ENCODE peak calls at places on chromosomes 4 and X, in seven cellular contexts. L, X, C, S, N, P and D are unnamed samples. For H3K4me1, the result is how much of the 10 kb centered on the place peaks cover.

GRCh38 chrX:154409222-154409871 is at the start of gene DNASE1L1:
- DNase-seq in L (peak), X (no peak), C (peak), S (peak), N (peak), P (peak), D (peak)

GRCh38 chr4:124262211-124263179 is 450.0 kb downstream of the ANKRD50 start:
- DNase-seq in L (peak), X (peak), C (peak), S (peak), N (peak), P (peak), D (peak)

GRCh38 chrX:135985123-135985973 is at the start of gene SLC9A6:
- DNase-seq in L (peak), X (no peak), C (peak), S (peak), N (peak), P (peak), D (peak)

GRCh38 chrX:40012039-40012799 is 85.5 kb downstream of the BCOR start:
- DNase-seq in L (peak), X (no peak), C (peak), S (no peak), N (peak), P (peak), D (peak)

GRCh38 chr4:77586953-77587383 is 18.7 kb upstream of the CXCL13 start:
- DNase-seq in L (no peak), X (peak), C (no peak), S (no peak), N (no peak), P (no peak), D (no peak)

GRCh38 chr4:175536852-175537453 is 275.1 kb downstream of the GPM6A start:
- DNase-seq in L (no peak), X (peak), C (peak), S (peak), N (no peak), P (no peak), D (no peak)

GRCh38 chrX:40149286-40150175 is 51.8 kb upstream of the BCOR start:
- DNase-seq in L (no peak), X (no peak), C (no peak), S (no peak), N (no peak), P (peak), D (no peak)

GRCh38 chr4:108072300-108072699 is 82.6 kb downstream of the HADH start:
- DNase-seq in L (no peak), X (peak), C (no peak), S (no peak), N (no peak), P (no peak), D (no peak)

GRCh38 chr4:38674206-38675144 is 10.5 kb downstream of the KLF3 start:
- DNase-seq in L (no peak), X (no peak), C (peak), S (no peak), N (no peak), P (no peak), D (no peak)

GRCh38 chr4:112423591-112423990 is 92.4 kb downstream of the NEUROG2 start:
- DNase-seq in L (no peak), X (no peak), C (no peak), S (no peak), N (no peak), P (no peak), D (no peak)

GRCh38 chr4:22498866-22499265 is 17.0 kb downstream of the ADGRA3 start:
- DNase-seq in L (no peak), X (no peak), C (no peak), S (no peak), N (no peak), P (no peak), D (no peak)

GRCh38 chr4:112766422-112766821 is 129.5 kb downstream of the LARP7 start:
- DNase-seq in L (no peak), X (no peak), C (no peak), S (no peak), N (peak), P (no peak), D (no peak)

GRCh38 chr4:158766419-158767044 is 2.3 kb upstream of the FNIP2 start:
- DNase-seq in L (no peak), X (no peak), C (no peak), S (no peak), N (no peak), P (no peak), D (no peak)

GRCh38 chrX:153582896-153583295 is 16.0 kb downstream of the CCNQ start:
- DNase-seq in L (peak), X (peak), C (peak), S (no peak), N (no peak), P (no peak), D (no peak)

GRCh38 chrX:112746812-112747630 is 67.3 kb upstream of the LHFPL1 start:
- DNase-seq in L (no peak), X (no peak), C (no peak), S (no peak), N (no peak), P (no peak), D (no peak)

GRCh38 chrX:96907888-96908287 is 24.2 kb downstream of the RPA4 start:
- DNase-seq in L (no peak), X (no peak), C (no peak), S (no peak), N (no peak), P (no peak), D (no peak)

GRCh38 chrX:16992902-16993301 is 46.4 kb downstream of the REPS2 start:
- DNase-seq in L (no peak), X (no peak), C (no peak), S (no peak), N (no peak), P (no peak), D (no peak)

GRCh38 chrX:39318497-39319343 is 517.5 kb downstream of the MID1IP1 start:
- DNase-seq in L (no peak), X (no peak), C (no peak), S (no peak), N (no peak), P (no peak), D (no peak)

GRCh38 chr4:113550510-113550909 is 211.0 kb downstream of the CAMK2D start:
- DNase-seq in L (no peak), X (no peak), C (no peak), S (no peak), N (no peak), P (no peak), D (no peak)

GRCh38 chrX:96987228-96987627 is 103.5 kb downstream of the RPA4 start:
- DNase-seq in L (no peak), X (no peak), C (no peak), S (no peak), N (no peak), P (no peak), D (no peak)

GRCh38 chrX:22686138-22686541 is 313.6 kb upstream of the DDX53 start:
- DNase-seq in L (no peak), X (no peak), C (no peak), S (no peak), N (peak), P (no peak), D (no peak)

GRCh38 chrX:123876844-123877243 is 17.0 kb downstream of the XIAP start:
- DNase-seq in L (no peak), X (no peak), C (no peak), S (no peak), N (no peak), P (no peak), D (no peak)

GRCh38 chrX:129235903-129236302 is 287.4 kb downstream of the SMARCA1 start:
- DNase-seq in L (no peak), X (no peak), C (no peak), S (no peak), N (no peak), P (no peak), D (no peak)

GRCh38 chr4:129514852-129515251 is 418.9 kb downstream of the C4orf33 start:
- DNase-seq in L (no peak), X (no peak), C (no peak), S (no peak), N (no peak), P (no peak), D (no peak)

GRCh38 chr4:98606879-98607278 is 51.5 kb downstream of the TSPAN5 start:
- DNase-seq in L (no peak), X (no peak), C (no peak), S (no peak), N (no peak), P (no peak), D (no peak)

GRCh38 chrX:80223922-80224579 is 196.2 kb upstream of the TENT5D start:
- DNase-seq in L (no peak), X (no peak), C (no peak), S (no peak), N (no peak), P (no peak), D (no peak)

GRCh38 chr4:138405934-138406567 is 163.9 kb upstream of the SLC7A11 start:
- DNase-seq in L (no peak), X (peak), C (no peak), S (no peak), N (no peak), P (no peak), D (no peak)

GRCh38 chr4:165508372-165509120 is 129.7 kb downstream of the CPE start:
- DNase-seq in L (no peak), X (no peak), C (peak), S (no peak), N (no peak), P (no peak), D (no peak)

GRCh38 chr4:1823545-1823932 is 30.4 kb downstream of the FGFR3 start:
- DNase-seq in L (no peak), X (no peak), C (no peak), S (no peak), N (no peak), P (no peak), D (no peak)

GRCh38 chr4:176443117-176443516 is 123.4 kb downstream of the SPCS3 start:
- DNase-seq in L (no peak), X (no peak), C (no peak), S (peak), N (no peak), P (no peak), D (no peak)

GRCh38 chr4:14434483-14434882 is 567.8 kb upstream of the CPEB2 start:
- DNase-seq in L (no peak), X (no peak), C (no peak), S (no peak), N (no peak), P (no peak), D (no peak)

GRCh38 chr4:70666369-70666768 is at the start of gene JCHAIN:
- DNase-seq in L (no peak), X (no peak), C (no peak), S (no peak), N (no peak), P (no peak), D (no peak)

GRCh38 chrX:19563327-19563726 is 48.0 kb upstream of the MAP3K15 start:
- DNase-seq in L (no peak), X (peak), C (no peak), S (no peak), N (no peak), P (no peak), D (no peak)

GRCh38 chr4:109434007-109434792 is 585 bp downstream of the SEC24B start:
- DNase-seq in L (peak), X (no peak), C (peak), S (no peak), N (peak), P (peak), D (peak)

GRCh38 chr4:109432676-109433075 is 939 bp upstream of the SEC24B start:
- DNase-seq in L (no peak), X (no peak), C (no peak), S (no peak), N (no peak), P (no peak), D (no peak)

GRCh38 chr4:109434793-109435080 is 1.1 kb downstream of the SEC24B start:
- DNase-seq in L (no peak), X (no peak), C (no peak), S (no peak), N (no peak), P (no peak), D (no peak)

GRCh38 chr4:109432203-109432602 is 1.4 kb upstream of the SEC24B start:
- DNase-seq in L (no peak), X (no peak), C (no peak), S (no peak), N (no peak), P (no peak), D (no peak)

GRCh38 chr4:109433281-109434006 is at the start of gene SEC24B:
- DNase-seq in L (peak), X (peak), C (peak), S (peak), N (peak), P (peak), D (peak)
- TF ChIP-seq POLR2A in L (no peak), X (peak), C (peak), S (peak), N (peak), P (peak), D (peak)

GRCh38 chr4:6969826-6970800 is 60.5 kb downstream of the TBC1D14 start:
- DNase-seq in L (no peak), X (peak), C (no peak), S (no peak), N (no peak), P (no peak), D (no peak)
- H3K4me1 ChIP-seq in L (under half), X (under half), C (under half), S (under half), N (under half), P (under half), D (under half)

DNA sequence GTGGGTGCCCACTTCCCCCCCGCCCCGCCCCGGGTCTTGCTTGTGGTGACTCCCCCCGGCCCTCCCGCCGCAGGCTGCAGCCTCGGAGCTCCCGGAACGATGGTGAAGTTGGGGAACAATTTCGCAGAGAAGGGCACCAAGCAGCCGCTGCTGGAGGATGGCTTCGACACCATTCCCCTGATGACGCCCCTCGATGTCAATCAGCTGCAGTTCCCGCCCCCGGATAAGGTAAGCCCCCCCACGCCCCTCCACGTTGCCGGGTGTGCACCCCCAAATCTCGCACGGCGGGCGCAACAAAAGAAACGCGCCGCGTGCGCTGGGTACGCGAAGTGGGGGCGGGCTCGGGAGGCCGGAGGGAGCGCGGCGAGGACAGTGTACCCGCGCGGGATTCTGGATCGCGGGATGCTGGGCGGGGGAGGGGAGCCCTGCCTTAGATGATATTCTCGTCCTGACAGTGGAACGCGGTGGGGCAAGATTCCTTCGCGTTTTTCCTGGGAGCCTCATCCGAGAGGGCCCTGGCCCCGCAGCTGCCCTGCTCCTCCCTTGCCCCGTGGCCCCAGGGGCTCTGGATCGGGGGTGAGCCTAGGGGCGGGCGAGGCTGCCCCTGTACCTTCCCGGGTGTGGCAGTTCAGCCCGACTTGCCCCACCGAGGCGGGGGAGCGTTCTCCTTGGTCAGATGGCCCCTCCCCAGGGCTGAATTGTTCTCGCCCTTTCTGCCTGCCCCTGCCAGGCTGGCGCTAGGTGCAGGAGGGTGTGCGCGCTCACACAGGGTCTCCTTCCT is 819 bp downstream of the NSG1 start:
- DNase-seq in L (no peak), X (no peak), C (no peak), S (no peak), N (no peak), P (peak), D (peak)
- TF ChIP-seq EP300 in L (no peak), X (no peak), C (no peak), S (no peak), N (no peak), P (no peak), D (no peak)

GRCh38 chr4:102501635-102502382 is 650 bp downstream of the NFKB1 start:
- DNase-seq in L (peak), X (peak), C (peak), S (no peak), N (peak), P (no peak), D (peak)

GRCh38 chr4:102503301-102503746 is 2.2 kb downstream of the NFKB1 start:
- DNase-seq in L (no peak), X (no peak), C (peak), S (no peak), N (no peak), P (no peak), D (no peak)

GRCh38 chr4:102503831-102504786 is 3.0 kb downstream of the NFKB1 start:
- DNase-seq in L (no peak), X (no peak), C (no peak), S (no peak), N (no peak), P (no peak), D (no peak)

GRCh38 chr4:102500371-102501175 is 586 bp upstream of the NFKB1 start:
- DNase-seq in L (peak), X (no peak), C (peak), S (no peak), N (peak), P (no peak), D (peak)

DNA sequence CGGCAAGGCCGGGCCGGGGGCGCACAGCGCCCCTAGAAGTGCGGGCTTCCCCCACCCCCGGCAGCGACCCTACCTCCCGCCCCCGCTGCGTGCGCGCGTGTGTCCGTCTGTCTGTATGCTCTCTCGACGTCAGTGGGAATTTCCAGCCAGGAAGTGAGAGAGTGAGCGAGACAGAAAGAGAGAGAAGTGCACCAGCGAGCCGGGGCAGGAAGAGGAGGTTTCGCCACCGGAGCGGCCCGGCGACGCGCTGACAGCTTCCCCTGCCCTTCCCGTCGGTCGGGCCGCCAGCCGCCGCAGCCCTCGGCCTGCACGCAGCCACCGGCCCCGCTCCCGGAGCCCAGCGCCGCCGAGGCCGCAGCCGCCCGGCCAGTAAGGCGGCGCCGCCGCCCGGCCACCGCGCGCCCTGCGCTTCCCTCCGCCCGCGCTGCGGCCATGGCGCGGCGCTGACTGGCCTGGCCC is at the start of gene NFKB1:
- DNase-seq in L (peak), X (peak), C (peak), S (no peak), N (peak), P (peak), D (peak)
- TF ChIP-seq POLR2A in L (no peak), X (peak), C (no peak), S (peak), N (no peak), P (no peak), D (no peak)

DNA sequence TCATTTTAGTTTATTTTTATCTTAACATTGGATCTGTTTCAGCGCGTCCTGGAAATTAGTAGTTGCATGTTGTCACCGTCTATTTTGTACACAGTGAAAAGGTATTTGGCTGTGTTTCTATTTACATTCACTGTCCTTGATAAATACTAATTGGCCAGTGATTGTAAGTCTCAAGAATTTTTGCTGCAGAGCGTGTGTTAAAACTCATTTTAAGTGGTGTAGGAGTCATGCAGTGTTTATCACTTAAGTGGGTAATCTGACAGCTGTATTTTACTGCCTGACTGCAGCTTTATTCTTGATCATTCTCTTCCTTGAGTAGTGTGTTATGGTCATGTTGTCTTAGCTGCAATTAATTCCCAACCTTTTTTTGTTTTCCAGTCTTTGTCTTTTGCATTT is 9.8 kb downstream of the GUCY1A1 start:
- DNase-seq in L (no peak), X (no peak), C (no peak), S (no peak), N (no peak), P (no peak), D (no peak)
- H3K4me1 ChIP-seq in L (under half), X (under half), C (under half), S (under half), N (under half), P (under half), D (under half)

GRCh38 chr4:6770581-6771228 is 11.8 kb upstream of the KIAA0232 start:
- DNase-seq in L (no peak), X (no peak), C (no peak), S (no peak), N (no peak), P (no peak), D (no peak)

GRCh38 chr4:6769984-6770420 is 12.5 kb upstream of the KIAA0232 start:
- DNase-seq in L (no peak), X (no peak), C (no peak), S (no peak), N (no peak), P (no peak), D (no peak)

GRCh38 chr4:6772223-6772928 is 10.2 kb upstream of the KIAA0232 start:
- DNase-seq in L (no peak), X (no peak), C (no peak), S (no peak), N (no peak), P (no peak), D (no peak)

GRCh38 chr4:6773106-6773505 is 9.4 kb upstream of the KIAA0232 start:
- DNase-seq in L (no peak), X (no peak), C (no peak), S (no peak), N (no peak), P (no peak), D (no peak)

GRCh38 chr4:6771229-6771671 is 11.3 kb upstream of the KIAA0232 start:
- DNase-seq in L (no peak), X (no peak), C (no peak), S (no peak), N (no peak), P (no peak), D (no peak)
- TF ChIP-seq EP300 in L (no peak), X (no peak), C (no peak), S (no peak), N (no peak), P (no peak), D (no peak)

GRCh38 chr4:40475609-40476008 is 140.5 kb downstream of the CHRNA9 start:
- DNase-seq in L (no peak), X (no peak), C (peak), S (peak), N (no peak), P (no peak), D (no peak)
- TF ChIP-seq POLR2A in L (no peak), X (no peak), C (no peak), S (no peak), N (no peak), P (no peak), D (no peak)

DNA sequence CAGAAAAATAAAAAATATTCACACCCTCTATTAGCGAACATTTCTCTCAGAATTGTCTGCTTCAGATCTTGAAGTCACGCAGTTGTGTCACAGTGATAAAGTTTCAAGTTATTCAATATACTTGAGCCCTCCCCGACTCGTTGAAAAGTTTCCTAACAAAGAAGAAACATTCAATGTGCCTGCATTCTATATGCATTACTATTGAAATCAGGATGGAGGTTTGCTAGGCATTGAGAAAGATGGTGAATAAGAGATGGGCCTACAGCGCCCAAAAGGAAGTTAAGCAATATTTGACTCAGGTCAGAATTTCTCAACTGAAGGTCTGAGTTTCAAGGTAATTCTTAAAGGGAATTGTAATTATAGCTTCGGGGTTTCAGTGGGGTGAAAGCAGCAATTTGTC is 6.1 kb downstream of the TCEANC start:
- DNase-seq in L (no peak), X (no peak), C (peak), S (peak), N (no peak), P (no peak), D (no peak)
- H3K4me1 ChIP-seq in L (under half), X (under half), C (under half), S (under half), N (under half), P (under half), D (under half)

GRCh38 chrX:48475774-48476577 is at the start of gene FTSJ1:
- DNase-seq in L (peak), X (peak), C (peak), S (peak), N (peak), P (peak), D (peak)
- TF ChIP-seq EP300 in L (no peak), X (no peak), C (no peak), S (no peak), N (peak), P (no peak), D (no peak)